ENCODE peak calls at places on chromosome 21, in six cellular contexts. One of them, this sample, is unnamed.

GRCh38 chr21:41361786-41362604 is at the start of gene MX2:
- DNase-seq in HepG2: peak
- DNase-seq in H1: no peak
- DNase-seq in SK-N-SH: no peak
- DNase-seq in HCT116: no peak
- DNase-seq in K562: no peak
- DNase-seq in this sample: no peak

GRCh38 chr21:35257413-35257812 is 208.3 kb upstream of the RUNX1 start:
- DNase-seq in HepG2: no peak
- DNase-seq in H1: no peak
- DNase-seq in SK-N-SH: no peak
- DNase-seq in HCT116: peak
- DNase-seq in K562: no peak
- DNase-seq in this sample: no peak

GRCh38 chr21:22516230-22516629 is 1518.0 kb downstream of the NCAM2 start:
- DNase-seq in HepG2: no peak
- DNase-seq in H1: no peak
- DNase-seq in SK-N-SH: no peak
- DNase-seq in HCT116: no peak
- DNase-seq in K562: no peak
- DNase-seq in this sample: no peak

GRCh38 chr21:20459838-20460237 is 538.4 kb upstream of the NCAM2 start:
- DNase-seq in HepG2: no peak
- DNase-seq in H1: no peak
- DNase-seq in SK-N-SH: no peak
- DNase-seq in HCT116: no peak
- DNase-seq in K562: no peak
- DNase-seq in this sample: no peak

GRCh38 chr21:44347911-44348451 is 5.4 kb upstream of the TRPM2 start:
- DNase-seq in HepG2: no peak
- DNase-seq in H1: no peak
- DNase-seq in SK-N-SH: no peak
- DNase-seq in HCT116: no peak
- DNase-seq in K562: no peak
- DNase-seq in this sample: no peak

GRCh38 chr21:32256873-32257620 is 21.8 kb downstream of the MIS18A start:
- DNase-seq in HepG2: no peak
- DNase-seq in H1: no peak
- DNase-seq in SK-N-SH: peak
- DNase-seq in HCT116: no peak
- DNase-seq in K562: no peak
- DNase-seq in this sample: no peak

GRCh38 chr21:26909972-26910371 is 56.9 kb downstream of the ADAMTS5 start:
- DNase-seq in HepG2: no peak
- DNase-seq in H1: peak
- DNase-seq in SK-N-SH: no peak
- DNase-seq in HCT116: no peak
- DNase-seq in K562: no peak
- DNase-seq in this sample: peak

GRCh38 chr21:16082038-16082816 is 352.4 kb downstream of the USP25 start:
- DNase-seq in HepG2: no peak
- DNase-seq in H1: no peak
- DNase-seq in SK-N-SH: no peak
- DNase-seq in HCT116: no peak
- DNase-seq in K562: no peak
- DNase-seq in this sample: no peak

GRCh38 chr21:22476214-22476613 is 1478.0 kb downstream of the NCAM2 start:
- DNase-seq in HepG2: no peak
- DNase-seq in H1: no peak
- DNase-seq in SK-N-SH: no peak
- DNase-seq in HCT116: no peak
- DNase-seq in K562: no peak
- DNase-seq in this sample: no peak

GRCh38 chr21:28111151-28111619 is 881.5 kb downstream of the LTN1 start:
- DNase-seq in HepG2: no peak
- DNase-seq in H1: no peak
- DNase-seq in SK-N-SH: peak
- DNase-seq in HCT116: no peak
- DNase-seq in K562: no peak
- DNase-seq in this sample: no peak

GRCh38 chr21:36792505-36792967 is 93.6 kb downstream of the SIM2 start:
- DNase-seq in HepG2: no peak
- DNase-seq in H1: no peak
- DNase-seq in SK-N-SH: no peak
- DNase-seq in HCT116: no peak
- DNase-seq in K562: no peak
- DNase-seq in this sample: no peak

GRCh38 chr21:40846566-40847411 is at the start of gene DSCAM:
- DNase-seq in HepG2: no peak
- DNase-seq in H1: no peak
- DNase-seq in SK-N-SH: peak
- DNase-seq in HCT116: no peak
- DNase-seq in K562: no peak
- DNase-seq in this sample: peak

GRCh38 chr21:21067375-21067774 is 69.2 kb downstream of the NCAM2 start:
- DNase-seq in HepG2: no peak
- DNase-seq in H1: no peak
- DNase-seq in SK-N-SH: no peak
- DNase-seq in HCT116: no peak
- DNase-seq in K562: no peak
- DNase-seq in this sample: no peak

GRCh38 chr21:34698270-34699015 is 29.6 kb downstream of the CLIC6 start:
- DNase-seq in HepG2: no peak
- DNase-seq in H1: no peak
- DNase-seq in SK-N-SH: no peak
- DNase-seq in HCT116: no peak
- DNase-seq in K562: no peak
- DNase-seq in this sample: peak

GRCh38 chr21:23463365-23463764 is 2143.9 kb downstream of the MRPL39 start:
- DNase-seq in HepG2: no peak
- DNase-seq in H1: no peak
- DNase-seq in SK-N-SH: no peak
- DNase-seq in HCT116: no peak
- DNase-seq in K562: no peak
- DNase-seq in this sample: no peak

GRCh38 chr21:36821032-36821299 is 122.1 kb downstream of the SIM2 start:
- DNase-seq in HepG2: no peak
- DNase-seq in H1: no peak
- DNase-seq in SK-N-SH: no peak
- DNase-seq in HCT116: no peak
- DNase-seq in K562: no peak
- DNase-seq in this sample: no peak

GRCh38 chr21:37077403-37077802 is 4.3 kb downstream of the TTC3 start:
- DNase-seq in HepG2: no peak
- DNase-seq in H1: no peak
- DNase-seq in SK-N-SH: no peak
- DNase-seq in HCT116: no peak
- DNase-seq in K562: no peak
- DNase-seq in this sample: no peak

GRCh38 chr21:25385912-25386474 is 221.3 kb downstream of the MRPL39 start:
- DNase-seq in HepG2: peak
- DNase-seq in H1: no peak
- DNase-seq in SK-N-SH: peak
- DNase-seq in HCT116: peak
- DNase-seq in K562: peak
- DNase-seq in this sample: peak

GRCh38 chr21:36104306-36105300 is 30.3 kb upstream of the CBR3 start:
- DNase-seq in HepG2: no peak
- DNase-seq in H1: peak
- DNase-seq in SK-N-SH: peak
- DNase-seq in HCT116: peak
- DNase-seq in K562: peak
- DNase-seq in this sample: peak

GRCh38 chr21:44773291-44773932 is 28.2 kb downstream of the UBE2G2 start:
- DNase-seq in HepG2: no peak
- DNase-seq in H1: no peak
- DNase-seq in SK-N-SH: peak
- DNase-seq in HCT116: no peak
- DNase-seq in K562: no peak
- DNase-seq in this sample: no peak

GRCh38 chr21:27953328-27954045 is 986.6 kb upstream of the ADAMTS5 start:
- DNase-seq in HepG2: no peak
- DNase-seq in H1: no peak
- DNase-seq in SK-N-SH: no peak
- DNase-seq in HCT116: no peak
- DNase-seq in K562: no peak
- DNase-seq in this sample: no peak

GRCh38 chr21:16608209-16608830 is 878.5 kb downstream of the USP25 start:
- DNase-seq in HepG2: peak
- DNase-seq in H1: no peak
- DNase-seq in SK-N-SH: no peak
- DNase-seq in HCT116: no peak
- DNase-seq in K562: no peak
- DNase-seq in this sample: no peak

GRCh38 chr21:38208118-38208517 is 48.7 kb upstream of the KCNJ15 start:
- DNase-seq in HepG2: no peak
- DNase-seq in H1: no peak
- DNase-seq in SK-N-SH: no peak
- DNase-seq in HCT116: no peak
- DNase-seq in K562: no peak
- DNase-seq in this sample: no peak

GRCh38 chr21:38212716-38213115 is 44.1 kb upstream of the KCNJ15 start:
- DNase-seq in HepG2: no peak
- DNase-seq in H1: no peak
- DNase-seq in SK-N-SH: no peak
- DNase-seq in HCT116: no peak
- DNase-seq in K562: no peak
- DNase-seq in this sample: no peak

GRCh38 chr21:38211321-38211720 is 45.5 kb upstream of the KCNJ15 start:
- DNase-seq in HepG2: no peak
- DNase-seq in H1: no peak
- DNase-seq in SK-N-SH: no peak
- DNase-seq in HCT116: no peak
- DNase-seq in K562: no peak
- DNase-seq in this sample: no peak
- H3K9ac ChIP-seq in HepG2: no peak
- H3K9ac ChIP-seq in H1: no peak
- H3K9ac ChIP-seq in SK-N-SH: no peak
- H3K9ac ChIP-seq in HCT116: no peak
- H3K9ac ChIP-seq in K562: no peak
- H3K9ac ChIP-seq in this sample: no peak

GRCh38 chr21:15063081-15063820 is 1.5 kb downstream of the NRIP1 start:
- DNase-seq in HepG2: peak
- DNase-seq in H1: no peak
- DNase-seq in SK-N-SH: no peak
- DNase-seq in HCT116: no peak
- DNase-seq in K562: no peak
- DNase-seq in this sample: no peak
- TF ChIP-seq YY1 in HepG2: no peak
- TF ChIP-seq YY1 in H1: no peak
- TF ChIP-seq YY1 in SK-N-SH: no peak
- TF ChIP-seq YY1 in HCT116: no peak
- TF ChIP-seq YY1 in K562: no peak
- TF ChIP-seq YY1 in this sample: no peak

DNA sequence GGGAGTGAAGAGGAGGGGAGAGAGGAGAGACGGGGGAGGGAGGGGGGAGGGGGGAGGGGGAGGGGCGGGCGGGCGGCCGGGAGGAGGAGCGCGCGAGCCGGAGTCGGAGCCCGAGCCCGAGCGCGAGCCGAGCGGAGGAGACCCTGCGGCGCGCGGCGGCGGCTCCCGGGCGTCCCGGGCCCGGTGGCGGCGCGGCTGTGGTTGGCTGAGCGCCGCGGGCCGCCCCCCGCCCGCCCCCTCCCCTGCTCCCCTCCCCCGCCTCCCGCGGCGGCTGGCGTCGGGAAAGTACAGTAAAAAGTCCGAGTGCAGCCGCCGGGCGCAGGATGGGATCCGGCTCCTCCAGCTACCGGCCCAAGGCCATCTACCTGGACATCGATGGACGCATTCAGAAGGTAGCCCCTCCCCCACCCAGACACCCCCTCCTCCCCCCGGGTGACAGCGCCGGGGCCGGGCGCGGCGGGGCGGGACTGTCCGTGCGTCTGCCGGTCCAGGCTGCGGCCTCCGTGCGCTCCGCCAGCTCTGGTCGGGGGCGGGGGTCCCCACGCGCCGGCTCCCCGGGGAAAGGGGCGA is at the start of gene PDE9A:
- DNase-seq in HepG2: no peak
- DNase-seq in H1: no peak
- DNase-seq in SK-N-SH: peak
- DNase-seq in HCT116: no peak
- DNase-seq in K562: peak
- DNase-seq in this sample: no peak
- H3K9ac ChIP-seq in HepG2: peak
- H3K9ac ChIP-seq in H1: no peak
- H3K9ac ChIP-seq in SK-N-SH: no peak
- H3K9ac ChIP-seq in HCT116: peak
- H3K9ac ChIP-seq in K562: no peak
- H3K9ac ChIP-seq in this sample: peak

GRCh38 chr21:45818276-45818903 is 163.2 kb upstream of the COL6A1 start:
- DNase-seq in HepG2: no peak
- DNase-seq in H1: no peak
- DNase-seq in SK-N-SH: no peak
- DNase-seq in HCT116: no peak
- DNase-seq in K562: no peak
- DNase-seq in this sample: no peak
- TF ChIP-seq YY1 in HepG2: no peak
- TF ChIP-seq YY1 in H1: no peak
- TF ChIP-seq YY1 in SK-N-SH: no peak
- TF ChIP-seq YY1 in HCT116: no peak
- TF ChIP-seq YY1 in K562: no peak
- TF ChIP-seq YY1 in this sample: no peak

GRCh38 chr21:33373451-33373850 is 29.8 kb upstream of the IFNGR2 start:
- DNase-seq in HepG2: no peak
- DNase-seq in H1: no peak
- DNase-seq in SK-N-SH: no peak
- DNase-seq in HCT116: no peak
- DNase-seq in K562: no peak
- DNase-seq in this sample: no peak
- H3K9ac ChIP-seq in HepG2: no peak
- H3K9ac ChIP-seq in H1: no peak
- H3K9ac ChIP-seq in SK-N-SH: no peak
- H3K9ac ChIP-seq in HCT116: no peak
- H3K9ac ChIP-seq in K562: no peak
- H3K9ac ChIP-seq in this sample: no peak

DNA sequence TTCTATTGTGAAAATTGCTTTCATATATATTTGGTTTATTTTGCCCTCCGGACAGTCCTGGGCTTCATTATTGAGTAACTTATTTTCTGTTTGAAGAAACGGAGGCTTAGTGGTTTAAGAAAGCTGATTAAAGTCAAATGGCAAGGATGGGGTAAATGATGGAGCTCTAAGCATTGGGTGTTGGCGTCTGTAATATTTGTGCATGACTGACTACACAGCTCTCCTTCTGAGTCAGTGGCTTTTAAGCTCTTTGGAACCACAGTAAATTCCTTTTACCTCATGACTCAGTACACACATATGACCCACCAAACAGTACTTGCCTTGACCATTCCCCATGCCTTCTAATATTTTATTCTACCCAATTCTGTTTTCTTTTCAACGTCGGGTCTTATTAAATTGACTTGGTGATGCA is 21.0 kb downstream of the B3GALT5 start:
- DNase-seq in HepG2: no peak
- DNase-seq in H1: no peak
- DNase-seq in SK-N-SH: no peak
- DNase-seq in HCT116: peak
- DNase-seq in K562: no peak
- DNase-seq in this sample: no peak
- TF ChIP-seq YY1 in HepG2: no peak
- TF ChIP-seq YY1 in H1: no peak
- TF ChIP-seq YY1 in SK-N-SH: no peak
- TF ChIP-seq YY1 in HCT116: no peak
- TF ChIP-seq YY1 in K562: no peak
- TF ChIP-seq YY1 in this sample: no peak